ENCODE peak calls at places on chromosomes 1 and 21, in five cellular contexts. G, E, S, J and O are unnamed samples.

GRCh38 chr1:15943515-15944307 is 32.2 kb downstream of the ZBTB17 start:
- DNase-seq in G (no peak), E (no peak), S (no peak), J (no peak), O (no peak)

GRCh38 chr21:26377111-26377694 is 195.9 kb downstream of the CYYR1 start:
- DNase-seq in G (no peak), E (no peak), S (no peak), J (no peak), O (no peak)

GRCh38 chr1:231550448-231550781 is 21.9 kb downstream of the TSNAX start:
- DNase-seq in G (no peak), E (peak), S (no peak), J (peak), O (peak)

GRCh38 chr1:242129103-242129502 is 130.2 kb upstream of the MAP1LC3C start:
- DNase-seq in G (peak), E (peak), S (no peak), J (peak), O (no peak)

GRCh38 chr1:62325076-62325475 is 5.8 kb upstream of the KANK4 start:
- DNase-seq in G (no peak), E (peak), S (no peak), J (peak), O (peak)

GRCh38 chr1:112743174-112744018 is 28.3 kb upstream of the PPM1J start:
- DNase-seq in G (no peak), E (no peak), S (no peak), J (peak), O (peak)

GRCh38 chr21:29301703-29302102 is 3.0 kb downstream of the BACH1 start:
- DNase-seq in G (no peak), E (no peak), S (no peak), J (peak), O (no peak)

GRCh38 chr21:35198004-35198403 is 148.9 kb upstream of the RUNX1 start:
- DNase-seq in G (no peak), E (peak), S (no peak), J (peak), O (peak)

GRCh38 chr1:174939771-174940545 is 59.8 kb upstream of the CACYBP start:
- DNase-seq in G (no peak), E (no peak), S (no peak), J (no peak), O (no peak)

GRCh38 chr1:200886590-200886989 is 8.1 kb upstream of the INAVA start:
- DNase-seq in G (no peak), E (no peak), S (no peak), J (no peak), O (no peak)

GRCh38 chr1:200887036-200887435 is 7.7 kb upstream of the INAVA start:
- DNase-seq in G (no peak), E (no peak), S (no peak), J (no peak), O (no peak)

GRCh38 chr1:200888349-200888838 is 6.3 kb upstream of the INAVA start:
- DNase-seq in G (no peak), E (no peak), S (no peak), J (no peak), O (no peak)

GRCh38 chr1:200887772-200888348 is 6.8 kb upstream of the INAVA start:
- DNase-seq in G (no peak), E (no peak), S (no peak), J (no peak), O (no peak)

GRCh38 chr1:200885564-200886402 is 8.9 kb upstream of the INAVA start:
- DNase-seq in G (no peak), E (no peak), S (no peak), J (no peak), O (no peak)
- H3K4me3 ChIP-seq in G (no peak), E (no peak), S (no peak), J (no peak), O (no peak)

GRCh38 chr1:7454052-7454815 is 316.9 kb upstream of the VAMP3 start:
- DNase-seq in G (peak), E (no peak), S (no peak), J (peak), O (peak)
- TF ChIP-seq CTCF in G (peak), E (peak), S (peak), J (peak), O (peak)

DNA sequence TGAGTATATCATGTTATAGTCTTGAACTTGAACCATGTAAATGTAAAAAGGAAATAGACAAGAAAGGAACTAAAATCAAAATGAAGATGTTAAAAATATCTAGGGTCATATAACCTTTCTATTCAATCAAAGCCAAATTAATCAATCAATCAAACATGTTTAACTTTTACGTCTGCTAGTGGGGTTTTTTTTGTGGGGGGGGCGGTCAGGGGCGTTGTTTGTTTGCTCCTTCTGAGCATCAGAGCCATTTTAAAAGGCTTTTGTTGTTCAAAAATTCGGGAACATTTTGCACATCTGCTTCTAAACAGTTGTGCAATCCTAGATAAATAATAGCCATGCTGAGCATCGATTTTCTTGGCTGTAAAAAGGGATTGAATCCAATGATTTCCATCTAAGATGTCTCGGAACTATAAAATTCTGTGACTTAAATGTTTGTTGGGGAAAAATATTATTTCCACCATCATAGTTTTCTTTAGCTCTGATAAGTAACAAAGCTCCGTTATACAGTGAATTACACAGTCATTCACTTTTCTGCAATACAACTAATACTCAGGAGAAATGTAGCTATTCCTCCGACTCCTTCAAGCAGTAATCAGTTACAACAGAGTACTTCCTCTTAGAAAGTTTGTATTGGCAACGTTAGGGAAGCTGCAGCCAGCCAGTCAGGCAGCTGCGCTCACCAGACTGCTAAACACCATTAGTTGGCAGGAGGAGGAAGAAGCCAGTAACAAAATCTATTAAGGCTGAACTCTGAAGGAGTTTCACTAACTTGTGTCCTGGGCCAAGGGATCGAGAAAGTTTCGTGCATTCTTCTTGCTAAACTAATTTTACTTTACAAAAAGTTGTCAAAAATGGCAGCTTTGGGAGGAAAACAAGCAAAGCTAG is 2.1 kb downstream of the SPATA6 start:
- DNase-seq in G (peak), E (peak), S (peak), J (peak), O (peak)
- H3K4me3 ChIP-seq in G (peak), E (peak), S (peak), J (peak), O (peak)

DNA sequence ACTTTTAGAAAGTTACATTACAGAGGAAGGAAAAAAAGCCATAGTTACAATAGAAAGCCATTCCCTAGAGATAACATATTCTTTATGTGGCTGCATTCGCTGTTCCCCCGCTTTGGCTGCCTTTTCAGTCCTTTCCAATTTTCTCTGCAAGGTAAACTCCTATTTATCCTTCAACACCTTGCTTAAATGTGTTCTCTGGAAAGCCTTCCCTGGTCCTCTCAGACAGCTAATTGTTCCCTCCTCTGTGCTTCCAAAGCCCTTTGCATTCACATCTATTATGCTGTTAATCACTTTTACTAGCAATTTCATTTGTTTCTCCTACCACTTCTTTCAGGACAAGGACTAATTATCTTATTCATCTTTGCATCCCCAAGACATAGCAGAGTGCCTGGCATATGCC is 1.6 kb downstream of the PHC2 start:
- DNase-seq in G (no peak), E (no peak), S (no peak), J (no peak), O (no peak)
- TF ChIP-seq CTCF in G (no peak), E (no peak), S (no peak), J (no peak), O (no peak)